ENCODE peak calls at places on chromosomes 4 and X, in six cellular contexts. R, T, H, D, Y and U are unnamed samples.

GRCh38 chrX:15188039-15188438 is 81.8 kb downstream of the ASB9 start:
- DNase-seq in R (no peak), T (no peak), H (peak), D (peak), Y (no peak), U (no peak)

GRCh38 chrX:95919605-95920004 is 765.0 kb upstream of the DIAPH2 start:
- DNase-seq in R (no peak), T (no peak), H (no peak), D (peak), Y (no peak), U (no peak)

GRCh38 chr4:48902266-48902665 is 4.3 kb downstream of the OCIAD2 start:
- DNase-seq in R (peak), T (no peak), H (no peak), D (no peak), Y (no peak), U (peak)

GRCh38 chr4:30903493-30903892 is 183.3 kb downstream of the PCDH7 start:
- DNase-seq in R (peak), T (no peak), H (no peak), D (no peak), Y (no peak), U (peak)

GRCh38 chrX:30364229-30364628 is 55.0 kb upstream of the NR0B1 start:
- DNase-seq in R (no peak), T (no peak), H (no peak), D (no peak), Y (no peak), U (no peak)

GRCh38 chr4:14404730-14405129 is 597.6 kb upstream of the CPEB2 start:
- DNase-seq in R (no peak), T (no peak), H (no peak), D (no peak), Y (no peak), U (no peak)

GRCh38 chr4:40003986-40004385 is 26.3 kb upstream of the PDS5A start:
- DNase-seq in R (peak), T (no peak), H (no peak), D (no peak), Y (no peak), U (no peak)

GRCh38 chrX:46236411-46236810 is 308.8 kb downstream of the ZNF674 start:
- DNase-seq in R (no peak), T (no peak), H (no peak), D (no peak), Y (no peak), U (no peak)

GRCh38 chrX:18457000-18457399 is 31.6 kb downstream of the CDKL5 start:
- DNase-seq in R (no peak), T (no peak), H (no peak), D (no peak), Y (no peak), U (no peak)

GRCh38 chrX:30654989-30655607 is 1.9 kb downstream of the GK start:
- DNase-seq in R (peak), T (no peak), H (no peak), D (no peak), Y (no peak), U (no peak)

GRCh38 chrX:134186362-134187121 is 50.4 kb upstream of the CCDC160 start:
- DNase-seq in R (no peak), T (no peak), H (no peak), D (no peak), Y (no peak), U (no peak)

GRCh38 chr4:57098945-57099344 is 11.2 kb downstream of the IGFBP7 start:
- DNase-seq in R (peak), T (no peak), H (no peak), D (no peak), Y (no peak), U (peak)

GRCh38 chr4:3227878-3228675 is 20.9 kb upstream of the MSANTD1 start:
- DNase-seq in R (peak), T (no peak), H (no peak), D (no peak), Y (no peak), U (no peak)

GRCh38 chr4:186104114-186104894 is at the start of gene FAM149A:
- DNase-seq in R (no peak), T (no peak), H (peak), D (peak), Y (peak), U (peak)

GRCh38 chrX:153057281-153057680 is 1.0 kb downstream of the PNMA3 start:
- DNase-seq in R (no peak), T (no peak), H (no peak), D (no peak), Y (no peak), U (no peak)

GRCh38 chr4:43564601-43565000 is 672.1 kb downstream of the GRXCR1 start:
- DNase-seq in R (no peak), T (no peak), H (no peak), D (no peak), Y (no peak), U (no peak)

GRCh38 chrX:46180258-46180687 is 364.9 kb downstream of the ZNF674 start:
- DNase-seq in R (peak), T (peak), H (no peak), D (peak), Y (no peak), U (no peak)

GRCh38 chr4:185134176-185134869 is 8.7 kb upstream of the SLC25A4 start:
- DNase-seq in R (peak), T (no peak), H (no peak), D (peak), Y (no peak), U (no peak)

GRCh38 chr4:146340798-146341197 is 126.5 kb downstream of the REELD1 start:
- DNase-seq in R (peak), T (no peak), H (no peak), D (no peak), Y (no peak), U (peak)

GRCh38 chr4:99378876-99379275 is 26.3 kb upstream of the ADH1C start:
- DNase-seq in R (no peak), T (no peak), H (no peak), D (peak), Y (no peak), U (no peak)

GRCh38 chr4:180380733-180381132 is 1862.5 kb upstream of the TENM3 start:
- DNase-seq in R (peak), T (no peak), H (no peak), D (no peak), Y (no peak), U (no peak)

GRCh38 chrX:2705036-2705435 is 13.9 kb downstream of the CD99 start:
- DNase-seq in R (no peak), T (no peak), H (no peak), D (no peak), Y (no peak), U (no peak)

GRCh38 chr4:55635760-55636621 is at the start of gene NMU:
- DNase-seq in R (no peak), T (peak), H (peak), D (peak), Y (peak), U (peak)

GRCh38 chrX:39398973-39399268 is 597.7 kb downstream of the MID1IP1 start:
- DNase-seq in R (no peak), T (no peak), H (no peak), D (no peak), Y (no peak), U (no peak)

GRCh38 chr4:6201580-6202091 is 1.3 kb upstream of the JAKMIP1 start:
- DNase-seq in R (no peak), T (no peak), H (no peak), D (peak), Y (no peak), U (no peak)

GRCh38 chr4:40409835-40410234 is 74.7 kb downstream of the CHRNA9 start:
- DNase-seq in R (peak), T (no peak), H (no peak), D (no peak), Y (no peak), U (no peak)

GRCh38 chr4:141102367-141102766 is 30.9 kb downstream of the RNF150 start:
- DNase-seq in R (peak), T (no peak), H (no peak), D (peak), Y (no peak), U (peak)

GRCh38 chrX:72255445-72255844 is 16.6 kb upstream of the ERCC6L start:
- DNase-seq in R (no peak), T (no peak), H (peak), D (no peak), Y (peak), U (no peak)

GRCh38 chr4:140095694-140096482 is 58.1 kb downstream of the MAML3 start:
- DNase-seq in R (peak), T (no peak), H (no peak), D (peak), Y (no peak), U (peak)

GRCh38 chrX:85379174-85379907 is at the start of gene POF1B:
- DNase-seq in R (no peak), T (no peak), H (peak), D (peak), Y (no peak), U (peak)

GRCh38 chr4:20603671-20604313 is 96.5 kb upstream of the PACRGL start:
- DNase-seq in R (peak), T (no peak), H (no peak), D (no peak), Y (no peak), U (peak)

DNA sequence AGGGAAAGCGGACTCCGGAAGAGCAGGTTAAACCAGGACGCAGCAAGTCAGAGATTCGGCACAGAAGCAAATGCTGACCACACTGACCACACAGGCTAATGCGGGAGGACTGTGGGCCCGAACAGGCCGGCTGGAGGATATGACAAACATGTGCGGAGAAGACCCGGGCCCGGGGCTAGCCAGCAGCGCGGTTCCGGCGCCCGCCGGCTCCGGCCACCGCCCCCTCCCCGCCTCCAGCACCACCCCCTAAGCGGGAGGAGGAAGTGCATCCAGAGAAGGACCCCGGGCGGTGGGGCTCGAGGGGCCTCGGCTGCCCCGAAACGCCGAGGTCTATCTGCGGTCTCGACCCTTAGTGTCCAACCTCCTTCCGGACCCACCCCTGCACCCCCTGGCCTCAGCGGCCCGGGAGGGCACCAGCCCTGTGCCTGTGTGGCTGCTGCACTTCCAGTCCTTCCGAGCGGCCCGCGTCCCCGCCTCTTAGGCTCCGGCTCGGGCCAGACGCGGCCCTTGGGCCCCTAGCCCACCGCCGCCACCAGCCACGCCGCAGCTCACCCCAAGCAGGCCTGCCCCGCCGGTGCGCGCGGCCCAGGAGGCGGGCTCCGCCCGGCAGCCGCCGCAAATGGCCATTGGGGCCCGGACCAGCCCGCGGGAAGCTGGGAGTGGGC is 2.1 kb downstream of the ELOVL6 start:
- DNase-seq in R (peak), T (peak), H (peak), D (peak), Y (peak), U (peak)
- H4K8ac ChIP-seq in R (peak), T (no peak), H (peak), D (peak), Y (peak), U (peak)

DNA sequence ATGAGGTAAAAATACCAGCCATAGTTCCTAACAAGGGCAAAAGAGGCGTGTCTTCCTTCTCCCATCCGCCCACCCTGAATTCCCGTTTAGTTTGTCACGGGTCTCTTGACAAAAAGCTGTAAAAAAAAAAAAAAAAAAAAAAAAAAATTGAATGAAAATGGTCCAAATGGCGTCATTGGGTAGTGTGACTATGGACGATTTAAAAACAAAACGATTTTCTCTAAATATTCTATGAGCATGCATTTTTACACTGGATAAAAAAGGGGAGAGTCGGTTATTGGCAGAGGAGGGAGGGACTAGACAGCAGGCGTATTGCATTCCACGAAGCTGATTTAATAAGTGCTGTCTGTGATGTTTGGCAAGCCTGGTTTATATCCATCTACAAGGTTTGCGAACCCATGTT is at the start of gene FAM133A:
- DNase-seq in R (peak), T (no peak), H (no peak), D (no peak), Y (no peak), U (peak)
- H4K8ac ChIP-seq in R (no peak), T (no peak), H (no peak), D (no peak), Y (peak), U (peak)

DNA sequence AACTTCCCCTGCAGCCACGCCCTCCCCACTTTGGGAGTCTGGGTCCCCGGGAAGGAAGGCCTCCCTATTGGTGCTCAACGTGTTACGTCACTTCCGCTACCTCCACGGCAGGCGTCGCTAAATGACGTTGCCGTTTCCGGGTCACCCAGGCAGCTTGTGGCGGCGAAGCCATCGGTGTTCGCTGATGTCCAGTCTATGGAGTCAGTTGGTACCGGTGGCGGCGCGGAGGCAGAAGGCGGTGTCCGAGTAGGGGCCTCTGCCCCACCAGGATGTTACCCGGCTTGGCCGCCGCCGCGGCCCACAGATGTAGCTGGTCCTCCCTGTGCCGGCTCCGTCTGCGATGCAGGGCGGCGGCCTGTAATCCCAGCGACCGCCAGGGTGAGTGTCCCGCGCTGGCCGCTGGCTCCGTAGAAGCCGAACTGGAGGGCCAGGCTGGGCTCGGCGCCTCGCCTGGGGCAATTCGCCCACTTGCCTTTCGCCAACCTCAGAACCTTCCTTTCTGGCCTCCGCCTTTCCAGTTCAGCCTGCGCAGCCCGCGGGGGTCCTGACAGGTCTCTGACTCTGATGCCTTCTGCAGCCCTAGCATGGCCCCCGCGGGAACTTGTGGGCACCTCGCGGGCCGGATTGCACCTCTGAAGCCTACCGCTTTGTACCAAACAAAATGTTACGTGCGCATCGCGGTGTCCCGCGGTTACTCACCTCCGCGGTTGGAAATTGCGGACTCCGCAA is at the start of gene SLC30A9:
- DNase-seq in R (peak), T (peak), H (peak), D (peak), Y (peak), U (peak)
- H4K8ac ChIP-seq in R (peak), T (no peak), H (no peak), D (peak), Y (peak), U (peak)

GRCh38 chr4:52824603-52825310 is 37.4 kb upstream of the RASL11B start:
- DNase-seq in R (peak), T (no peak), H (peak), D (peak), Y (no peak), U (peak)
- H4K8ac ChIP-seq in R (peak), T (peak), H (no peak), D (no peak), Y (no peak), U (peak)

GRCh38 chr4:42262701-42263490 is 110.4 kb upstream of the BEND4 start:
- DNase-seq in R (no peak), T (no peak), H (no peak), D (no peak), Y (no peak), U (no peak)
- H4K8ac ChIP-seq in R (no peak), T (no peak), H (no peak), D (no peak), Y (no peak), U (no peak)